ENCODE peak calls at places on chromosomes 12 and 14, in five cellular contexts. U is PC-9, L is SK-N-SH, V is transverse colon, H is Panc1. J is an unnamed sample.
A peak's percentile ranks its signal among the peaks of the same experiment; 100 is the strongest.

GRCh38 chr14:79016828-79017505 is 846.8 kb downstream of the NRXN3 start:
- DNase-seq in L (no peak), V (no peak), U (peak; percentile 93), H (no peak), J (no peak)

GRCh38 chr14:68359862-68360552 is 432.9 kb downstream of the ZFP36L1 start:
- DNase-seq in U (no peak), L (no peak), H (no peak), V (peak; percentile 84), J (peak; percentile 71)

GRCh38 chr12:6821674-6822433 is at the start of gene GPR162:
- DNase-seq in U (no peak), V (peak; percentile 48), H (no peak), L (peak; percentile 87), J (peak; percentile 67)

GRCh38 chr12:52672321-52672933 is 7.8 kb downstream of the KRT1 start:
- DNase-seq in U (peak; percentile 98), H (no peak), V (no peak), L (no peak), J (no peak)

GRCh38 chr12:40911676-40912075 is 219.4 kb downstream of the CNTN1 start:
- DNase-seq in V (no peak), U (no peak), L (no peak), H (no peak), J (no peak)

GRCh38 chr14:99347561-99347960 is 75.6 kb upstream of the BCL11B start:
- DNase-seq in U (no peak), H (no peak), V (no peak), L (no peak), J (no peak)

GRCh38 chr12:116726749-116727148 is 11.1 kb downstream of the SPRING1 start:
- DNase-seq in L (no peak), V (no peak), H (no peak), U (no peak), J (no peak)

GRCh38 chr14:104895786-104896642 is 28.7 kb upstream of the PLD4 start:
- DNase-seq in L (peak; percentile 61), V (peak; percentile 11), H (no peak), U (no peak), J (no peak)

GRCh38 chr14:105860615-105861580 is 334.5 kb downstream of the TMEM121 start:
- DNase-seq in H (no peak), U (no peak), L (no peak), V (peak; percentile 14), J (peak; percentile 2)

GRCh38 chr12:13124661-13125505 is 21.4 kb upstream of the GSG1 start:
- DNase-seq in U (peak; percentile 93), H (no peak), V (no peak), L (no peak), J (no peak)

DNA sequence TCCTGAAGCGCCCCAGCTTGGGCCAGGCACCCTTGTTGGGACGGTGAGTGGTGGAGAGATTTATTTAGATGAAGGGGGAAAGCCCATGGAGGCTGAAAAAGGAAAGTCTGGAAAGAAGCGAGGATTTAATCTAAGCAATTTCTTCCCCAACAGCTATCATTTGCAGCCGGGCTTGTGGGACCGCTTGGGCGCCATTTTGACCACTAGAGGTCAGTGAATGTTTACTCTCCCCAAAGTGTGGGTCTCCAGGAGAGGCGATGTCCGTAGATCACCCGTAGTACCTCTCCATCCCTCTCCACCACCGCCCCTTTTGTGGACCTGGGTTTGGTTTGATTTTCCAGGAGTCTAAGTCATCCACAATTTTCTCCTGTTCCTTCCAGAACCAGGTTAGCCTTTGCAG is 91.2 kb upstream of the PARP11 start:
- DNase-seq in U (no peak), L (peak; percentile 24), V (no peak), H (peak; percentile 7), J (no peak)
- H3K27ac ChIP-seq in U (no peak overlapping the region), L (no peak overlapping the region), V (no peak overlapping the region), H (no peak overlapping the region), J (no peak overlapping the region)

GRCh38 chr14:64541971-64542838 is 1.7 kb downstream of the HSPA2 start:
- DNase-seq in U (no peak), H (no peak), L (no peak), V (no peak), J (no peak)
- H3K27ac ChIP-seq in U (no peak overlapping the region), H (peak overlapping the region; percentile 66), L (no peak overlapping the region), V (peak overlapping the region; percentile 76), J (no peak overlapping the region)

DNA sequence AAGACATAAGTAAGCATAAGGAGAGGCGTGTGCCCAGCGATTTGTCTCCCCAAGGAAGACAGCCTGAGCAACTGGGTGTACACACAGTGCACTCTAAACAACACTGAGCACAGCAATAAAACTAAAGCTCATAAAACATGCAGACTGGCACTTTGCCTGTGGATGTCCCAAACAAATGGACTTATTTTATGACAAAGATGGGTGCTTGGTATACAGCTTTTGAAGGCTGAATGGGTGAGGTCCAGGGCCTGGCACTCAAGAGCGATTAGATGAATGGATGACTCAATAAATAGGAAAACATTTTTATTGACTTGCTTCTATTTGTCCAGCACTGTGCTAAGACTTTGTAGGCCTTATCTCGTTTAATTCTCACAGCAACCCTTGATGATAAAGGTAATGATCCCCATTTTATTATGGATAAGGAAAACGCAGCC is 28.5 kb downstream of the LGMN start:
- DNase-seq in L (no peak), V (peak; percentile 81), H (no peak), U (no peak), J (peak; percentile 40)
- H3K27ac ChIP-seq in L (no peak overlapping the region), V (peak overlapping the region; percentile 76), H (no peak overlapping the region), U (peak overlapping the region; percentile 18), J (peak overlapping the region; percentile 52)

DNA sequence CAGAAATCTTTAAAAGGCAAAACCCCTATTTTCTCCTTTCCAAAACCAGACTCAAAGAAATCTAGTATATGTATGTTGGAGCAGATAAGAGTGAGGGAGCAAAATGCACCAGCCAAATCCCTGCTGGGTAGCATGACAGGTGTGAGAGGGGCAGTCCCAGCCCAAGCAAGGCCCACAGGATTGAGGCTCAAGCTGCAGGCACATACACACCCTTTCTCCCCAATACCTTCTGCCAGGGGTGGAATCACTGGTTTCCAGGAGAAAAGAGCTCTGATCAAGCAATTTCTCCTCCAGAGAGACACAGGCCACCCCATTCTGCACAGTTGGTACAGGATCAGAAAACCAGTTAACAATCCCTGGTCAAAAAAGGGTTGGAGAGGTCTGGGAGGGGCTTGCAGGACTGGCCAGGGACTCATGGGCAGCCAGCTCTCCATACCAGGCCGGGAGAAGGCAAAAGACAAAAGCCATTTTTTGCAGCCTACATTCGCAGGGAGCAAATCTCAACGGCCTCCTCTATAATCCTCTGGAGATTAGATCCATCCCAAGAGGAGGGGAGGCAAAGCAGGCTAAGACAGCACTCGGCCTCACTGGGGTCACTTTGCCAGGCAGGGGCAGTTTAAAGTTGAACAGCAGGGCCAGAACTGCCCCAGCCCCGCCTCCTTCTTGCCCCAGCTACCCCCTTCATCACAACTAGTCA is 2.1 kb downstream of the KMT2D start:
- DNase-seq in L (peak; percentile 27), H (no peak), U (no peak), V (no peak), J (peak; percentile 22)
- H3K27ac ChIP-seq in L (peak overlapping the region; percentile 13), H (peak overlapping the region; percentile 84), U (no peak overlapping the region), V (peak overlapping the region; percentile 97), J (peak overlapping the region; percentile 96)

GRCh38 chr14:90396342-90397339 is at the start of gene CALM1:
- DNase-seq in L (peak; percentile 97), H (no peak), V (peak; percentile 97), U (peak; percentile 54), J (peak; percentile 95)

GRCh38 chr14:90399541-90400444 is 3.0 kb downstream of the CALM1 start:
- DNase-seq in H (peak; percentile 73), V (peak; percentile 92), U (peak; percentile 67), L (peak; percentile 89), J (peak; percentile 97)

GRCh38 chr14:90397401-90398314 is 829 bp downstream of the CALM1 start:
- DNase-seq in H (no peak), V (peak; percentile 66), L (peak; percentile 86), U (no peak), J (peak; percentile 42)

GRCh38 chr14:90398841-90399540 is 2.2 kb downstream of the CALM1 start:
- DNase-seq in H (no peak), L (no peak), U (no peak), V (no peak), J (no peak)

GRCh38 chr14:90398315-90398811 is 1.5 kb downstream of the CALM1 start:
- DNase-seq in U (no peak), L (peak; percentile 79), V (peak; percentile 56), H (no peak), J (peak; percentile 38)
- H3K27ac ChIP-seq in U (no peak overlapping the region), L (peak overlapping the region; percentile 52), V (peak overlapping the region; percentile 96), H (peak overlapping the region; percentile 61), J (peak overlapping the region; percentile 91)

GRCh38 chr12:113276946-113277500 is 55.8 kb downstream of the TPCN1 start:
- DNase-seq in L (no peak), V (no peak), H (no peak), U (no peak), J (no peak)

GRCh38 chr12:113276306-113276705 is 55.0 kb downstream of the TPCN1 start:
- DNase-seq in L (no peak), V (no peak), U (no peak), H (no peak), J (no peak)

GRCh38 chr12:113277511-113277910 is 56.2 kb downstream of the TPCN1 start:
- DNase-seq in V (no peak), L (no peak), U (no peak), H (no peak), J (no peak)

GRCh38 chr12:113278631-113279030 is 56.3 kb downstream of the SLC8B1 start:
- DNase-seq in V (no peak), U (no peak), H (no peak), L (no peak), J (no peak)

DNA sequence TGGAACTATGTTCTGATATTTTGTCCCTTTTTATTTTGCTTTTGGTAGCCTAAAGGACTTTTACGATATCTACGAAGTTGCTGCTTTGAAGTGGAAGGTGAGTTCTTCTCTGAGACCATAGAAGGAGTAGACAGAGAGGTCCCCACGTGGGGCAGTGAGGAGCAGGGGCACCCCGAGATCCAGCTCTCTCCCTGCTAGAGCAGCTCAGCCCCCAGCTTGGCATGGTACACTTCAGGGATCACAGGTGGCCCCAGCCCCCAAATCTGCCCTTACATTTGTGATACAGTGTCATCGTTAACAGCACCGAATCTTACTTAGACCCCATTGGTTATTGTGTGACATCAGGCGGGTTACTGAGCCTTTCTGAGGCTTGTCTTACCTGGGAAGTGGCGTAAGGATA is 56.8 kb downstream of the SLC8B1 start:
- DNase-seq in U (no peak), V (no peak), L (no peak), H (no peak), J (no peak)
- H3K27ac ChIP-seq in U (no peak overlapping the region), V (no peak overlapping the region), L (no peak overlapping the region), H (no peak overlapping the region), J (no peak overlapping the region)